ENCODE peak calls at places on chromosomes 5 and 9, in four cellular contexts. C, O, P and T are unnamed samples.

GRCh38 chr5:99248066-99248465 is 319.3 kb upstream of the CHD1 start:
- DNase-seq in C (no peak), O (no peak), P (no peak), T (no peak)

GRCh38 chr9:113578877-113579269 is 115.3 kb downstream of the RGS3 start:
- DNase-seq in C (peak), O (peak), P (peak), T (peak)

GRCh38 chr5:143700994-143701393 is 111.0 kb upstream of the HMHB1 start:
- DNase-seq in C (no peak), O (no peak), P (no peak), T (no peak)

GRCh38 chr5:139692605-139693340 is 44.6 kb downstream of the CXXC5 start:
- DNase-seq in C (no peak), O (no peak), P (no peak), T (no peak)

GRCh38 chr5:172567843-172568242 is 73.2 kb upstream of the NEURL1B start:
- DNase-seq in C (no peak), O (no peak), P (no peak), T (no peak)

GRCh38 chr5:173742432-173742816 is 126.0 kb upstream of the BOD1 start:
- DNase-seq in C (no peak), O (no peak), P (no peak), T (no peak)

GRCh38 chr5:130555429-130555828 is 609.6 kb downstream of the HINT1 start:
- DNase-seq in C (no peak), O (no peak), P (no peak), T (no peak)

GRCh38 chr9:131020862-131021261 is 11.9 kb downstream of the LAMC3 start:
- DNase-seq in C (no peak), O (no peak), P (no peak), T (no peak)

GRCh38 chr5:18314192-18314778 is 680.0 kb downstream of the TAF11L14 start:
- DNase-seq in C (no peak), O (no peak), P (peak), T (peak)

GRCh38 chr9:135278586-135278985 is 191.1 kb downstream of the OLFM1 start:
- DNase-seq in C (no peak), O (no peak), P (no peak), T (no peak)

GRCh38 chr5:106956901-106957300 is 713.8 kb downstream of the EFNA5 start:
- DNase-seq in C (no peak), O (no peak), P (no peak), T (no peak)

GRCh38 chr9:128323192-128323730 is 622 bp downstream of the COQ4 start:
- DNase-seq in C (no peak), O (no peak), P (no peak), T (peak)

GRCh38 chr5:1201327-1202025 is at the start of gene SLC6A19:
- DNase-seq in C (no peak), O (no peak), P (no peak), T (no peak)